ENCODE peak calls at places on chromosome 20, in seven cellular contexts. U is endothelial cell; Q is A673; E is CD4-positive, alpha-beta T cell; N is astrocyte of the spinal cord; I is HCT116; O is AG04450. Z is an unnamed sample.
A peak's percentile ranks its signal among the peaks of the same experiment; 100 is the strongest.

GRCh38 chr20:46435146-46435545 is 28.7 kb upstream of the ELMO2 start:
- DNase-seq in U (no peak), Q (no peak), E (no peak), N (no peak), I (no peak), O (no peak), Z (no peak)

GRCh38 chr20:63150391-63150898 is 65.5 kb downstream of the YTHDF1 start:
- DNase-seq in U (no peak), Q (no peak), E (no peak), N (no peak), I (no peak), O (no peak), Z (no peak)

GRCh38 chr20:32510601-32511357 is 74.4 kb downstream of the NOL4L start:
- DNase-seq in U (peak; percentile 39), Q (no peak), E (no peak), N (no peak), I (no peak), O (no peak), Z (no peak)

GRCh38 chr20:35662541-35662940 is 2.2 kb downstream of the CPNE1 start:
- DNase-seq in U (no peak), Q (no peak), E (no peak), N (no peak), I (no peak), O (no peak), Z (no peak)

GRCh38 chr20:21325296-21325695 is 22.2 kb downstream of the XRN2 start:
- DNase-seq in U (no peak), Q (no peak), E (no peak), N (no peak), I (no peak), O (no peak), Z (no peak)

GRCh38 chr20:45909336-45909808 is 2.6 kb downstream of the PLTP start:
- DNase-seq in U (no peak), Q (no peak), E (no peak), N (no peak), I (no peak), O (no peak), Z (no peak)

GRCh38 chr20:23048283-23049200 is 930 bp downstream of the THBD start:
- DNase-seq in U (peak; percentile 72), Q (peak; percentile 11), E (no peak), N (no peak), I (no peak), O (no peak), Z (no peak)

GRCh38 chr20:9344080-9344920 is 170.1 kb upstream of the LAMP5 start:
- DNase-seq in U (no peak), Q (peak; percentile 48), E (no peak), N (peak; percentile 86), I (no peak), O (no peak), Z (peak; percentile 65)

GRCh38 chr20:61118429-61119224 is 133.4 kb upstream of the CDH4 start:
- DNase-seq in U (no peak), Q (no peak), E (no peak), N (peak; percentile 47), I (no peak), O (peak; percentile 32), Z (peak; percentile 4)

GRCh38 chr20:19901226-19901625 is 115.9 kb upstream of the NAA20 start:
- DNase-seq in U (no peak), Q (no peak), E (no peak), N (no peak), I (no peak), O (no peak), Z (no peak)

GRCh38 chr20:19908586-19908985 is 108.6 kb upstream of the NAA20 start:
- DNase-seq in U (no peak), Q (no peak), E (no peak), N (no peak), I (no peak), O (no peak), Z (no peak)

GRCh38 chr20:19897891-19898290 is 119.3 kb upstream of the NAA20 start:
- DNase-seq in U (no peak), Q (no peak), E (no peak), N (no peak), I (no peak), O (no peak), Z (no peak)

GRCh38 chr20:19907326-19908056 is 109.7 kb upstream of the NAA20 start:
- DNase-seq in U (no peak), Q (no peak), E (no peak), N (no peak), I (no peak), O (no peak), Z (no peak)

DNA sequence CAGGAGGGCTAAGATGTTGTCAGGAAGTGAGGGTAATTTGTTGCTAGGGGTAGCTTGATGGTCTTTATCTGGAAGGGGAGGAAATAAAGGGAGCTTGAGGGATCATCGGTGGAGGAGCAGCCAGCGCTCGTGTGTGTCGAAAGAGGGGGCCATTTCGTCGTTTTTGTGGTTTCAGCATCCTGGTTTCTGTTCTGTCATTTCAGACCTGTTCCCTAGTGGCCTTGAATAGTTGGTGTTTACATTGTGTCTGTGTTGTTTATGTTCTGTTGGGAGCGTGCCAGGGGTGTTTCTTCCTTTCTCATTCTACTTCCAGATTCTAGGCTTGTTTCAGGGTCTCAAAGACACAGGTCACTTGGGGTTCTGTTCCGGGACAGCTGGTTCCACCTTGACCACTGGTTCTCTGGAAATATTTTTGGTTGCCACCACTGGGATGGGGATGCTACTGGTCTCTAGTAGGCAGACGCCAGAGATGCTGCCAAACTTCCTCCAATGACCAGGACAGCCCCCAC is 113.9 kb upstream of the NAA20 start:
- DNase-seq in U (no peak), Q (peak; percentile 53), E (no peak), N (peak; percentile 30), I (no peak), O (no peak), Z (no peak)
- TF ChIP-seq CTCF in U (no peak), Q (peak; percentile 41), E (no peak), N (peak; percentile 30), I (no peak), O (peak; percentile 38), Z (no peak)

GRCh38 chr20:50277064-50277415 is 86.4 kb downstream of the CEBPB start:
- DNase-seq in U (no peak), Q (no peak), E (no peak), N (no peak), I (no peak), O (no peak), Z (no peak)

GRCh38 chr20:50272413-50273120 is 81.9 kb downstream of the CEBPB start:
- DNase-seq in U (no peak), Q (no peak), E (no peak), N (no peak), I (no peak), O (no peak), Z (no peak)

GRCh38 chr20:50273601-50274491 is 83.2 kb downstream of the CEBPB start:
- DNase-seq in U (no peak), Q (no peak), E (no peak), N (no peak), I (no peak), O (no peak), Z (no peak)

GRCh38 chr20:50276119-50277063 is 85.8 kb downstream of the CEBPB start:
- DNase-seq in U (no peak), Q (no peak), E (no peak), N (no peak), I (no peak), O (no peak), Z (no peak)

DNA sequence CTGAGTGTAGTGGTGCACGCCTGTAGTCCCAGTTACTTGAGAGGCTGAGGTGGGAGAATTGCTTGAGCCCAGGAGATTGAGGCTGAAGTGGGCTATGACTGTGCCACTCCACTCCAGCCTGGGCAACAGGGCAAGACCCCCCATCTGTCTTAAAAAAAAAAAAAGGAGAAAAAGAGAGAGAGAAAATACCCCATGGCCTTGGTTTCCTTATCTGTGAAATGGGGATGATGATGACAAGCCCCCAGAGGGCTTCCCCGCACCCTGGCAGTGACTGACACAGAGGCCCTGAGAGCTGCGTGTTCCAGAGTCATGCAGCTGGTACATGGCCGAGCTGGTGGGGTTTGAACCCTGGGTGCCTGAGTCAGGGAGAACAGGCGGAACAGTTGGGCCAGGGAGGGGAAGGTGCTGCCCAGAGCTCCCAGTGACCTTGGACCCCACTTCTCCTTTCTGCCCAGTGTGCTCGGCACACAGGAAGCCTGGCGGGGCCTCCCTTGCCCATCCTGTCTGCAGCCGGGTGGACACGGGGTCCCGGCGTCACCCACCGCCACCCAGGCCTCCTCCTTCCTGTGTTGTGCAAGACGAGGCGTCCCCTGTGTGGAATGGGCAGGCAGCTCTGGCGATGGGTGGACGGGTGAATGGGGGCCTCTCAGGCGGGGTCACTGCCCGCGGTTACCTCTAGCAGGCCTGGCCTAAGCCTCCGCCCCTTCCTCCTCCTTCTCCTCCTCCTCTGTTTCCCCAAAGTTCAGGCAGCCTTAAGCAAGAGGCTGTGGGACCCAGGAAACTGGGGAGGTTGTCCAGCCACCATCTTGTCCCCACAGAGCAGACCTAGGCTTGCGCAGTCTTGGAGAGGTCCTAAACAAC is 84.2 kb downstream of the CEBPB start:
- DNase-seq in U (no peak), Q (no peak), E (no peak), N (no peak), I (no peak), O (no peak), Z (no peak)
- TF ChIP-seq CTCF in U (no peak), Q (no peak), E (no peak), N (no peak), I (no peak), O (no peak), Z (no peak)

DNA sequence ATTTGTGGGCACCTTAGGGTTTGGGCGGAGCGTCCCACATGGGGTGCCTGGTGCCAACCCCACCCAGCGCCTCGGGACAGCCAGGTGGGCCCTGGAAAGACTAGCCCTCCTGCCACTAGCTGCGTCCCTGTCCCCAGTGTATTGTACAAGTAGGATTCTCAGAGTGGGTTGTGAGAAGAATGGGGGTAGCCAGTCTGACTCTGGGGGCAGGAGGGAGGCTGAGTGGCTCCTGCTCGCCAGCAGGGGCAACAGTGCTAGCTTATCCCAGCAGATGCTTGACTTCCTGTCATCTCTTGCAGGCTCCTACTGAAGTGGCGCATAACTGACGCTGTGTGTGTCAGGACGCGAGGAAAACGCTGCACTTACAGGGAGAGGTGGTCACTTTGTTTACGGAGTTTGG is 9.3 kb downstream of the PSMA7 start:
- DNase-seq in U (no peak), Q (peak; percentile 33), E (no peak), N (no peak), I (no peak), O (no peak), Z (no peak)
- TF ChIP-seq CTCF in U (no peak), Q (peak; percentile 26), E (no peak), N (no peak), I (peak; percentile 20), O (peak; percentile 33), Z (peak; percentile 35)

GRCh38 chr20:44756956-44757355 is 11.3 kb downstream of the KCNK15 start:
- DNase-seq in U (no peak), Q (no peak), E (no peak), N (no peak), I (no peak), O (no peak), Z (no peak)
- TF ChIP-seq CTCF in U (no peak), Q (no peak), E (no peak), N (no peak), I (no peak), O (no peak), Z (no peak)

Z was measured in HFFc6.